ENCODE peak calls at places on chromosomes 5 and 9, in five cellular contexts. One of them, this sample, is unnamed.

GRCh38 chr9:114694719-114695269 is 12.8 kb upstream of the TEX48 start:
- DNase-seq in AG10803: peak
- DNase-seq in gastrocnemius medialis: no peak
- DNase-seq in endothelial cell: no peak
- DNase-seq in sigmoid colon: no peak
- DNase-seq in this sample: no peak

GRCh38 chr9:127397722-127398647 is 1.0 kb downstream of the SLC2A8 start:
- DNase-seq in AG10803: peak
- DNase-seq in gastrocnemius medialis: peak
- DNase-seq in endothelial cell: peak
- DNase-seq in sigmoid colon: peak
- DNase-seq in this sample: peak

GRCh38 chr9:114096041-114096511 is 3.0 kb downstream of the KIF12 start:
- DNase-seq in AG10803: no peak
- DNase-seq in gastrocnemius medialis: no peak
- DNase-seq in endothelial cell: peak
- DNase-seq in sigmoid colon: peak
- DNase-seq in this sample: no peak

GRCh38 chr5:173618927-173619519 is 2.6 kb upstream of the BOD1 start:
- DNase-seq in AG10803: peak
- DNase-seq in gastrocnemius medialis: peak
- DNase-seq in endothelial cell: peak
- DNase-seq in sigmoid colon: no peak
- DNase-seq in this sample: no peak

GRCh38 chr9:116383956-116384355 is 230.4 kb downstream of the PAPPA start:
- DNase-seq in AG10803: no peak
- DNase-seq in gastrocnemius medialis: no peak
- DNase-seq in endothelial cell: no peak
- DNase-seq in sigmoid colon: no peak
- DNase-seq in this sample: no peak

GRCh38 chr9:136927343-136928261 is 16.9 kb downstream of the FBXW5 start:
- DNase-seq in AG10803: peak
- DNase-seq in gastrocnemius medialis: no peak
- DNase-seq in endothelial cell: no peak
- DNase-seq in sigmoid colon: no peak
- DNase-seq in this sample: no peak

GRCh38 chr5:8843766-8844165 is 702.1 kb downstream of the SEMA5A start:
- DNase-seq in AG10803: peak
- DNase-seq in gastrocnemius medialis: no peak
- DNase-seq in endothelial cell: no peak
- DNase-seq in sigmoid colon: no peak
- DNase-seq in this sample: no peak

GRCh38 chr9:111161015-111161415 is 122.7 kb upstream of the LPAR1 start:
- DNase-seq in AG10803: peak
- DNase-seq in gastrocnemius medialis: no peak
- DNase-seq in endothelial cell: no peak
- DNase-seq in sigmoid colon: no peak
- DNase-seq in this sample: no peak

GRCh38 chr9:114777841-114778240 is 28.0 kb downstream of the TNFSF15 start:
- DNase-seq in AG10803: peak
- DNase-seq in gastrocnemius medialis: no peak
- DNase-seq in endothelial cell: no peak
- DNase-seq in sigmoid colon: no peak
- DNase-seq in this sample: no peak

DNA sequence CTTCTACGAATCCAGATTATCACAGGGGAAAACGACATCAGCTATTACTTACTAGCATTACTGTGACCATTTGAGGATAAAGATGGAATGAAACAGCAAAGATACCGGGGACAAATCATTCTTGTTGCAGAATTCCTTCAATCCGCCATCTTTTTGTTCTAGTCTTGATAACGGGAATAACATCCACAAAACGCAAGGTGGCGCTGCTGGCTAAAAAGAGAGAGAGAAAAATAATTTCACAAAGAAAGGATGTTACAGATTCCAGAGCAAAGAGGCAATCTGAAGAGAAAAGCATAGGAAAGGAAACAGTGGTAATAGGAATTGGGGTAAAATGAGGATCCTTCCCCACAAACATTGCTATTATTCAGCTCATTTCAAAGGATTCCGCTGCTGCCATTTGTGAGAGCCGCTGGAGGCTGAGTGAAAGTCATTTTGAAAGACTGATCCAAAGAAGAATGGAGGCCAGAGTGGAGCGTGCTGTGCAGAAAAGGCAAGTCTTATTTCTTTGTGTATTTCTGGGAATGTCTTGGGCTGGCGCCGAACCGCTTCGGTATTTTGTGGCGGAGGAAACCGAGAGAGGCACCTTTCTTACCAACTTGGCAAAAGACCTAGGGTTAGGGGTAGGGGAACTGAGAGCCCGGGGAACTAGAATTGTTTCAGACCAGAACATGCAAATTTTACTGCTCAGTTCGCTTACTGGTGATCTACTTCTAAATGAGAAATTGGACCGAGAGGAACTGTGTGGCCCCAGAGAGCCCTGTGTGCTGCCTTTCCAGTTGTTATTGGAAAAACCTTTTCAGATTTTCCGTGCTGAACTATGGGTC is at the start of gene PCDHB7:
- DNase-seq in AG10803: peak
- DNase-seq in gastrocnemius medialis: no peak
- DNase-seq in endothelial cell: peak
- DNase-seq in sigmoid colon: no peak
- DNase-seq in this sample: no peak
- TF ChIP-seq CTCF in AG10803: peak
- TF ChIP-seq CTCF in gastrocnemius medialis: peak
- TF ChIP-seq CTCF in endothelial cell: peak
- TF ChIP-seq CTCF in sigmoid colon: no peak
- TF ChIP-seq CTCF in this sample: peak

DNA sequence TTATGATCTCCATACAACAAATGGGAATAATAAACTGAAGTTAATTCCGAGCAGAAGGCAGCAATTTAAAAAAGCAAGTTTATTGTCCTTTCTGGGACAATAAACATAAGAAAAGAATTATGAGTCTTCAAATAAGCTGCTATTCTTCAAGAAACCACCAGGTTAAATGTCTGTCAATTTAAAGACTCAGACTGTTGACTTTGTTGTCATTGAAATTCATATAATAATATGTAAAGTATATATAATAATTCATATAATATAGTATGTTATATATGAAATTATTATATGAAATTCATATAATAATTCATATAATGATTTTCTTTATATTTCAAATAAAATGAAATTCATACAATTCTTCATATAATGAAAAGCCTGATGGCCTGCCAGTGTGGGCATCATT is 497.5 kb upstream of the RGMB start:
- DNase-seq in AG10803: no peak
- DNase-seq in gastrocnemius medialis: no peak
- DNase-seq in endothelial cell: no peak
- DNase-seq in sigmoid colon: no peak
- DNase-seq in this sample: no peak
- TF ChIP-seq CTCF in AG10803: no peak
- TF ChIP-seq CTCF in gastrocnemius medialis: no peak
- TF ChIP-seq CTCF in endothelial cell: peak
- TF ChIP-seq CTCF in sigmoid colon: no peak
- TF ChIP-seq CTCF in this sample: no peak

DNA sequence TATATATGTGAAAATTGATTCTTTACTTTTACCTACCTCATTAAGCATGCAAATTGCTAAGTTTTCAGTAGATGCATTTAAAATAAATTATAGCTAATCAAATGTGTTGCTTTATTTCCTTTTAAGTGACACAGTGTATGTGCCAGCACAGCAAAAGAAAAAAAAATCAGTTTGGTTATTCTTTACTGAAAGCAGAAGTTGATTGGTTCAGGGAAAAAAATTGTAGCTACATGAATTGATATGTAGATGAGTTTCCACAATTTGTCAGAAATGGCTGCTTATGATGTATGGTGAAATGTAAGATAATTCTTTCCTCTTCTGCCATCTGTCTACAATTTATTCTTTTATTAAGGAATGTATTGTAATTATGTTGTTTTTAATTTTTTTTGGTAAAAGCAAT is 57.8 kb downstream of the PARP8 start:
- DNase-seq in AG10803: no peak
- DNase-seq in gastrocnemius medialis: no peak
- DNase-seq in endothelial cell: no peak
- DNase-seq in sigmoid colon: no peak
- DNase-seq in this sample: no peak
- TF ChIP-seq CTCF in AG10803: no peak
- TF ChIP-seq CTCF in gastrocnemius medialis: no peak
- TF ChIP-seq CTCF in endothelial cell: no peak
- TF ChIP-seq CTCF in sigmoid colon: no peak
- TF ChIP-seq CTCF in this sample: no peak

GRCh38 chr9:99821187-99822095 is at the start of gene NR4A3:
- DNase-seq in AG10803: peak
- DNase-seq in gastrocnemius medialis: peak
- DNase-seq in endothelial cell: peak
- DNase-seq in sigmoid colon: peak
- DNase-seq in this sample: peak
- TF ChIP-seq CTCF in AG10803: peak
- TF ChIP-seq CTCF in gastrocnemius medialis: peak
- TF ChIP-seq CTCF in endothelial cell: no peak
- TF ChIP-seq CTCF in sigmoid colon: peak
- TF ChIP-seq CTCF in this sample: peak

GRCh38 chr5:31638748-31639418 is at the start of gene PDZD2:
- DNase-seq in AG10803: peak
- DNase-seq in gastrocnemius medialis: peak
- DNase-seq in endothelial cell: peak
- DNase-seq in sigmoid colon: peak
- DNase-seq in this sample: peak
- TF ChIP-seq CTCF in AG10803: peak
- TF ChIP-seq CTCF in gastrocnemius medialis: peak
- TF ChIP-seq CTCF in endothelial cell: no peak
- TF ChIP-seq CTCF in sigmoid colon: peak
- TF ChIP-seq CTCF in this sample: peak

DNA sequence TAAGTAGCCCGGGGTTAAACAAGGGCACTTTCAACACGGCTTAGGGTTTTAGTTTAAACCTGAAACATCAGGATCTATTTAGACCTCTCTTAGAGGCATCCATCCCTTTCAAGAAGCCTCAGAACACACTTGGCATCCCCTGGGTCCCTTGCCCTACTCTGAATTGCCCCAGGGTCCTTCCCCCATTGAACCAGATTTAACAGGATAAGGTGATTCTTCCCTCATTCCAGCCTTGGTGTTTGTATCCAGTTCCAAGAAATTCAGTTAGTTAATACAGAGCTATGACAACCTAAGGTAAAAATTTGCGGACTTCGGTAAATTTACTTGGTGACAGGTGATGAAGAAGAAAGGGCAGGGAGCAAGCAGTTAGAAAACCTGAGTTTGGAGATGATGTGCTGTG is 35.8 kb upstream of the GLIS3 start:
- DNase-seq in AG10803: no peak
- DNase-seq in gastrocnemius medialis: no peak
- DNase-seq in endothelial cell: no peak
- DNase-seq in sigmoid colon: no peak
- DNase-seq in this sample: no peak
- TF ChIP-seq CTCF in AG10803: no peak
- TF ChIP-seq CTCF in gastrocnemius medialis: no peak
- TF ChIP-seq CTCF in endothelial cell: no peak
- TF ChIP-seq CTCF in sigmoid colon: no peak
- TF ChIP-seq CTCF in this sample: no peak

DNA sequence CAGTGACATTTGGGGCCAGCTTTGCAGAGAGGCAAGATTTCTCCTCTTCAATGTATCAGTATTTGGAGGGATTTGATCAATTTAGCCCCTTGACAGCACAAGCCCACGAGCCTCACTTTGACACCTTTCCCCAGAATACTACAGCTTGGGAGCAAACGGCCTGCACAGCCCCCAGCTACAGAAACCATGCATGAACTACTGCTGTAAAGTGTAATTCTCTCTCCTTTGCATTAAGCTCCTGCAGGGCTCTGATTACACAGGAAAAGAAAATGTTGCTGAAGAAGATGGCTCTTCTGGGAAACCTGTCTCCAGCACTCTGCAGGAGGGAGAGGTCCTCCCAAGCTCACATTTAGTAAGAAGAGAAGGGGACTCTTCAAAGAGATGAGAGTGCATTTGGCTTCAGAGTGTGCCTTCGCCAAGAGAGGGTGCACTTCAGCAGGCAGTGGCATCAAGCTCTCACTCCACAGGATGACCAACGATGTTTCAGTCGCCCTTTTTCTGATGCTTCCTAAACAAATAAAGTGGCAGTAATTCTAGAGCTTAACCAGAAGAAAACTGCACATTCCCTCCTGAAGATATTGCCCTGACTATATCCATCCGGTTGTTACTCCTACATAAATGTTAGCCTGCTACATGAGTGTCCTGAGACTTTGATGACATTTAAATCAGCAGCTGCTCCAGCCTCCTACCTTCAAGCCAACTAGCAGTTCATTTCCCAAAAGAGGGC is 272.1 kb downstream of the AUH start:
- DNase-seq in AG10803: peak
- DNase-seq in gastrocnemius medialis: no peak
- DNase-seq in endothelial cell: no peak
- DNase-seq in sigmoid colon: peak
- DNase-seq in this sample: no peak
- TF ChIP-seq CTCF in AG10803: peak
- TF ChIP-seq CTCF in gastrocnemius medialis: peak
- TF ChIP-seq CTCF in endothelial cell: no peak
- TF ChIP-seq CTCF in sigmoid colon: peak
- TF ChIP-seq CTCF in this sample: peak

GRCh38 chr9:128810873-128811272 is 7.4 kb upstream of the ENDOG start:
- DNase-seq in AG10803: no peak
- DNase-seq in gastrocnemius medialis: peak
- DNase-seq in endothelial cell: no peak
- DNase-seq in sigmoid colon: no peak
- DNase-seq in this sample: no peak

GRCh38 chr9:128808543-128808942 is 9.8 kb upstream of the ENDOG start:
- DNase-seq in AG10803: no peak
- DNase-seq in gastrocnemius medialis: no peak
- DNase-seq in endothelial cell: no peak
- DNase-seq in sigmoid colon: no peak
- DNase-seq in this sample: no peak

GRCh38 chr9:128809036-128809599 is 9.2 kb upstream of the ENDOG start:
- DNase-seq in AG10803: no peak
- DNase-seq in gastrocnemius medialis: no peak
- DNase-seq in endothelial cell: no peak
- DNase-seq in sigmoid colon: no peak
- DNase-seq in this sample: no peak

GRCh38 chr9:128807827-128808226 is 10.5 kb upstream of the ENDOG start:
- DNase-seq in AG10803: no peak
- DNase-seq in gastrocnemius medialis: no peak
- DNase-seq in endothelial cell: no peak
- DNase-seq in sigmoid colon: no peak
- DNase-seq in this sample: no peak

DNA sequence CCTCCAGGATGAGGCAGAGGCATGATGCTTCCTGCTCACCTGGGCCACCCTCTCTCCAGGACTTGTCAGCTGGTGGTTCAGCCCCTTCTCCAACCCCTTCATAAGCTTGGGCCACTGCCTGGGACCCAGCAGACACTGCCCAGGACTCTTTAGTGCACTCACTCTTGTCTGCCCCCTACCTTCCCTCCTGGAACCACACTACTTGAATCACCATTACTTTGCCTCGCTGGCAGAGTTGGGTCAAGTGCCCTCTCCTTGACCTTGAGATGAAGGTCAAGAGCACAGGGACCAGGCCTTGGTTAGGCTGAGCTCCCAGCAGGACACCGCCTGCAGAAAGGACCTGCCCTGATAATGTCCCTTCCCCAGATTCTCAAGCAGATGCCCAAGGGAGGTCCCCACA is 8.5 kb upstream of the ENDOG start:
- DNase-seq in AG10803: no peak
- DNase-seq in gastrocnemius medialis: no peak
- DNase-seq in endothelial cell: no peak
- DNase-seq in sigmoid colon: no peak
- DNase-seq in this sample: no peak
- TF ChIP-seq CTCF in AG10803: no peak
- TF ChIP-seq CTCF in gastrocnemius medialis: no peak
- TF ChIP-seq CTCF in endothelial cell: peak
- TF ChIP-seq CTCF in sigmoid colon: no peak
- TF ChIP-seq CTCF in this sample: no peak

This sample was measured in psoas muscle.